ENCODE peak calls at places on chromosomes 12 and 14, in six cellular contexts. I, L, Y, J, Z and X are unnamed samples.

GRCh38 chr12:41188841-41189394 is 798 bp downstream of the PDZRN4 start:
- DNase-seq in I (no peak), L (no peak), Y (no peak), J (no peak), Z (no peak), X (no peak)

GRCh38 chr14:66120402-66120801 is 365.8 kb upstream of the CCDC196 start:
- DNase-seq in I (no peak), L (no peak), Y (no peak), J (no peak), Z (no peak), X (no peak)

GRCh38 chr14:51616724-51617409 is 34.8 kb upstream of the FRMD6 start:
- DNase-seq in I (peak; percentile 80), L (no peak), Y (peak; percentile 72), J (peak; percentile 96), Z (peak; percentile 82), X (peak; percentile 83)

GRCh38 chr14:58633831-58634230 is 3.9 kb upstream of the DACT1 start:
- DNase-seq in I (no peak), L (no peak), Y (no peak), J (no peak), Z (no peak), X (no peak)

GRCh38 chr14:83548061-83548839 is 1981.7 kb upstream of the FLRT2 start:
- DNase-seq in I (no peak), L (no peak), Y (no peak), J (peak; percentile 0), Z (no peak), X (no peak)

GRCh38 chr14:21039059-21039422 is 3.1 kb upstream of the RNASE7 start:
- DNase-seq in I (peak; percentile 33), L (peak; percentile 97), Y (no peak), J (peak; percentile 87), Z (no peak), X (peak; percentile 54)

GRCh38 chr14:73833530-73834257 is 17.9 kb upstream of the PTGR2 start:
- DNase-seq in I (no peak), L (no peak), Y (no peak), J (peak; percentile 89), Z (no peak), X (peak; percentile 66)

GRCh38 chr12:59940676-59941342 is 345.0 kb downstream of the SLC16A7 start:
- DNase-seq in I (no peak), L (no peak), Y (no peak), J (no peak), Z (no peak), X (no peak)

GRCh38 chr14:24422694-24423531 is 6.6 kb downstream of the CBLN3 start:
- DNase-seq in I (no peak), L (no peak), Y (no peak), J (no peak), Z (no peak), X (no peak)

DNA sequence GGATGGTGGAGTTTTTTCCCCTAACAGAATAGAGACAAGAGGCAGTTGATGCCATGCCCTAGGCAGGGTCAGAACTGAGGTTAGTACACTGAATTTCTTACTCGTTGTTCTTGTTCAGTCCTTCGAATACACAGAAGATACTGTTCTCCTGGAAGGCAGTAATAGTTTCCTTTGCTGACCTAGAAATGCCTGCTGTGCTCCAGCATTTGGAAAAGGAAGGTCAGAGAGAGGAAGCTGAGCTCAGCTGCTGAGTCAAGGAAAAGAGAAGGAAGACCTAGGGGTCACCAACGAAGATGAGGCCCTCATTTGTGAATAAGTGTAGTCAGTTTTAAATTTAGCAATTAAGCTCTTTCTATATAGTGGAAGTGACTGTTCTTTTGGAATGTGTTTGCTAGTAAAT is 100.1 kb downstream of the CRADD start:
- DNase-seq in I (no peak), L (no peak), Y (no peak), J (no peak), Z (no peak), X (no peak)
- H3K4me3 ChIP-seq in I (no peak overlapping the region), L (no peak overlapping the region), Y (no peak overlapping the region), J (no peak overlapping the region), Z (no peak overlapping the region), X (no peak overlapping the region)

GRCh38 chr14:104693482-104694431 is 4.3 kb downstream of the INF2 start:
- DNase-seq in I (no peak), L (no peak), Y (no peak), J (no peak), Z (no peak), X (no peak)
- H3K4me3 ChIP-seq in I (no peak overlapping the region), L (no peak overlapping the region), Y (no peak overlapping the region), J (no peak overlapping the region), Z (no peak overlapping the region), X (no peak overlapping the region)

GRCh38 chr14:37598973-37599526 is 3.6 kb downstream of the TTC6 start:
- DNase-seq in I (no peak), L (no peak), Y (no peak), J (no peak), Z (no peak), X (no peak)
- H3K4me3 ChIP-seq in I (no peak overlapping the region), L (no peak overlapping the region), Y (no peak overlapping the region), J (no peak overlapping the region), Z (no peak overlapping the region), X (no peak overlapping the region)

DNA sequence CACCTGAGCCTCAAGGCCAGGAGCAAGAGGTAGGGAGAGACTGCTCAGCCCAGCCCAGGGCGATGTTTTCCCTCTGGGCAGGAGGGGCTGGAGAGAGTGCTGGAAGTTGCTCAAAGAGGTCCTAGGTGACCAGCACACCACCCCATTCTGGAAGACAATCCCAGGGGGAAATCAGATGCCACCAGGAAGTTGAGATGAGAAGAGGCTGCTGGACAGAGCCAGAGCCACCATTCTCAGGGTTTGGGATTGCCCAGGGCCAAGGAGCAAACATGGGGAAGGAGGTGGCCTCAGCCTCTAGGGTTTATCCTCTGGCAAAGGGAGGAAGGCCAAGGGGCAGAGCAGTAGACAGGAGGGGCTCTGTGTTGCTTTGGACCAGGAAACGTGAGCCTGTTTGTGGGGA is 11.6 kb downstream of the CCDC85C start:
- DNase-seq in I (no peak), L (no peak), Y (no peak), J (no peak), Z (no peak), X (no peak)
- H3K4me3 ChIP-seq in I (no peak overlapping the region), L (no peak overlapping the region), Y (no peak overlapping the region), J (no peak overlapping the region), Z (no peak overlapping the region), X (no peak overlapping the region)

GRCh38 chr12:58920956-58921861 is 905 bp upstream of the LRIG3 start:
- DNase-seq in I (no peak), L (no peak), Y (no peak), J (no peak), Z (no peak), X (no peak)
- H3K4me3 ChIP-seq in I (peak overlapping the region; percentile 78), L (peak overlapping the region; percentile 92), Y (peak overlapping the region; percentile 98), J (peak overlapping the region; percentile 94), Z (peak overlapping the region; percentile 80), X (peak overlapping the region; percentile 95)

GRCh38 chr12:71440393-71441349 is 1.1 kb downstream of the LGR5 start:
- DNase-seq in I (no peak), L (no peak), Y (no peak), J (no peak), Z (no peak), X (no peak)
- H3K4me3 ChIP-seq in I (no peak overlapping the region), L (peak overlapping the region; percentile 47), Y (no peak overlapping the region), J (peak overlapping the region; percentile 63), Z (peak overlapping the region; percentile 43), X (peak overlapping the region; percentile 54)

GRCh38 chr14:76761849-76762616 is 765 bp downstream of the VASH1 start:
- DNase-seq in I (no peak), L (no peak), Y (no peak), J (no peak), Z (no peak), X (no peak)
- H3K4me3 ChIP-seq in I (peak overlapping the region; percentile 58), L (peak overlapping the region; percentile 73), Y (peak overlapping the region; percentile 60), J (peak overlapping the region; percentile 77), Z (peak overlapping the region; percentile 64), X (peak overlapping the region; percentile 90)

GRCh38 chr14:100567877-100568163 is 19.4 kb downstream of the BEGAIN start:
- DNase-seq in I (no peak), L (no peak), Y (no peak), J (no peak), Z (no peak), X (no peak)
- H3K4me3 ChIP-seq in I (no peak overlapping the region), L (peak overlapping the region; percentile 47), Y (no peak overlapping the region), J (no peak overlapping the region), Z (no peak overlapping the region), X (peak overlapping the region; percentile 32)

GRCh38 chr12:76470028-76470939 is 89.3 kb downstream of the OSBPL8 start:
- DNase-seq in I (peak; percentile 79), L (no peak), Y (peak; percentile 46), J (peak; percentile 92), Z (peak; percentile 65), X (peak; percentile 81)
- H3K4me3 ChIP-seq in I (no peak overlapping the region), L (no peak overlapping the region), Y (no peak overlapping the region), J (no peak overlapping the region), Z (no peak overlapping the region), X (no peak overlapping the region)

GRCh38 chr12:106418970-106419369 is 61.4 kb downstream of the POLR3B start:
- DNase-seq in I (no peak), L (no peak), Y (no peak), J (peak; percentile 7), Z (no peak), X (no peak)
- H3K4me3 ChIP-seq in I (peak overlapping the region; percentile 7), L (no peak overlapping the region), Y (no peak overlapping the region), J (no peak overlapping the region), Z (no peak overlapping the region), X (no peak overlapping the region)